ENCODE peak calls at places on chromosomes 6 and 20, in five cellular contexts. P is occipital lobe; G is prostate gland; F is stimulated activated CD4-positive, alpha-beta T cell treated with anti-CD3 and anti-CD28 coated beads, TNF-alpha, amount 100 ng/mL, for 48 hours; S is SJSA1. L is an unnamed sample.

GRCh38 chr6:31690231-31691077 is 9.6 kb upstream of the LY6G5C start:
- DNase-seq in P (no peak), F (no peak), S (no peak), G (no peak), L (no peak)

GRCh38 chr6:128981716-128982115 is 98.8 kb downstream of the LAMA2 start:
- DNase-seq in G (no peak), P (no peak), F (no peak), S (no peak), L (no peak)

GRCh38 chr20:44083220-44083933 is 103.6 kb downstream of the JPH2 start:
- DNase-seq in F (no peak), S (no peak), P (no peak), G (peak), L (no peak)

GRCh38 chr20:18314786-18315406 is 26.6 kb downstream of the ZNF133 start:
- DNase-seq in P (no peak), G (no peak), S (peak), F (no peak), L (no peak)

GRCh38 chr20:34562643-34563042 is 4.1 kb downstream of the MAP1LC3A start:
- DNase-seq in G (no peak), P (no peak), F (no peak), S (peak), L (no peak)

GRCh38 chr6:13395272-13396237 is 67.2 kb upstream of the TBC1D7 start:
- DNase-seq in G (peak), F (no peak), P (peak), S (peak), L (no peak)

GRCh38 chr6:78308025-78308424 is 559.3 kb upstream of the IRAK1BP1 start:
- DNase-seq in S (no peak), G (no peak), P (no peak), F (no peak), L (no peak)

GRCh38 chr6:159880412-159880811 is 10.4 kb upstream of the MAS1 start:
- DNase-seq in P (no peak), S (no peak), G (no peak), F (no peak), L (no peak)

GRCh38 chr6:162443101-162443500 is 284.5 kb downstream of the PRKN start:
- DNase-seq in P (peak), G (no peak), S (no peak), F (no peak), L (no peak)

GRCh38 chr6:3850451-3851203 is 1.5 kb downstream of the FAM50B start:
- DNase-seq in P (no peak), S (no peak), F (no peak), G (no peak), L (peak)

GRCh38 chr6:159152014-159152413 is 17.2 kb upstream of the FNDC1 start:
- DNase-seq in G (no peak), P (no peak), S (no peak), F (no peak), L (no peak)

GRCh38 chr6:108029226-108029921 is 45.2 kb downstream of the OSTM1 start:
- DNase-seq in F (no peak), S (no peak), G (no peak), P (no peak), L (no peak)

GRCh38 chr6:91337967-91338366 is 751.1 kb upstream of the MAP3K7 start:
- DNase-seq in P (no peak), F (no peak), G (no peak), S (no peak), L (no peak)

GRCh38 chr6:2225422-2226392 is 19.7 kb downstream of the GMDS start:
- DNase-seq in G (no peak), F (no peak), S (no peak), P (no peak), L (no peak)

GRCh38 chr6:53257001-53257400 is 91.7 kb downstream of the ELOVL5 start:
- DNase-seq in P (no peak), G (no peak), F (no peak), S (no peak), L (no peak)

GRCh38 chr20:21074605-21075336 is 31.4 kb downstream of the LINC00237 start:
- DNase-seq in F (no peak), G (no peak), S (no peak), P (no peak), L (no peak)

GRCh38 chr6:94049001-94049400 is 629.6 kb upstream of the EPHA7 start:
- DNase-seq in G (no peak), P (no peak), S (no peak), F (no peak), L (no peak)

GRCh38 chr20:33945391-33946079 is 48.2 kb upstream of the RALY start:
- DNase-seq in P (peak), S (no peak), G (no peak), F (no peak), L (no peak)

GRCh38 chr6:43228951-43229802 is at the start of gene DNPH1:
- DNase-seq in S (peak), G (peak), F (peak), P (peak), L (peak)

GRCh38 chr6:19812512-19813119 is 24.6 kb upstream of the ID4 start:
- DNase-seq in S (peak), P (no peak), F (no peak), G (no peak), L (no peak)

GRCh38 chr6:132058975-132059374 is 107.8 kb upstream of the CCN2 start:
- DNase-seq in G (no peak), F (no peak), P (no peak), S (no peak), L (no peak)

GRCh38 chr6:100269189-100269588 is 195.5 kb downstream of the SIM1 start:
- DNase-seq in F (no peak), P (no peak), S (peak), G (no peak), L (no peak)

GRCh38 chr20:39302312-39302711 is 340.2 kb downstream of the DHX35 start:
- DNase-seq in S (no peak), P (no peak), F (no peak), G (no peak), L (no peak)

L was measured in activated T-cell treated with anti-CD3 and anti-CD28 coated beads for 48 hours.